ENCODE peak calls at places on chromosomes 2 and 18, in seven cellular contexts. P, B, A, I, V, X and H are unnamed samples.

GRCh38 chr2:11705063-11705462 is 35.1 kb upstream of the NTSR2 start:
- DNase-seq in P (no peak), B (no peak), A (no peak), I (no peak), V (no peak), X (no peak), H (no peak)

GRCh38 chr2:196160101-196160500 is 11.3 kb downstream of the STK17B start:
- DNase-seq in P (peak; percentile 23), B (peak; percentile 86), A (peak; percentile 57), I (no peak), V (no peak), X (no peak), H (no peak)

GRCh38 chr2:71153585-71153984 is 23.2 kb downstream of the MPHOSPH10 start:
- DNase-seq in P (no peak), B (no peak), A (no peak), I (no peak), V (peak; percentile 36), X (no peak), H (no peak)

GRCh38 chr2:120509213-120509815 is 163.4 kb downstream of the INHBB start:
- DNase-seq in P (no peak), B (no peak), A (no peak), I (no peak), V (no peak), X (no peak), H (no peak)

GRCh38 chr2:24875272-24875671 is 44.8 kb downstream of the ADCY3 start:
- DNase-seq in P (no peak), B (no peak), A (no peak), I (no peak), V (no peak), X (no peak), H (no peak)

GRCh38 chr2:239916205-239917127 is 108.7 kb downstream of the NDUFA10 start:
- DNase-seq in P (no peak), B (no peak), A (no peak), I (no peak), V (no peak), X (peak; percentile 30), H (no peak)

GRCh38 chr2:207847807-207848544 is 78.3 kb upstream of the FZD5 start:
- DNase-seq in P (no peak), B (no peak), A (no peak), I (peak; percentile 99), V (no peak), X (no peak), H (peak; percentile 96)

GRCh38 chr2:205778326-205778725 is 96.0 kb downstream of the NRP2 start:
- DNase-seq in P (no peak), B (no peak), A (no peak), I (no peak), V (no peak), X (no peak), H (no peak)

GRCh38 chr2:130869441-130870160 is 32.9 kb downstream of the ARHGEF4 start:
- DNase-seq in P (no peak), B (no peak), A (no peak), I (no peak), V (no peak), X (no peak), H (no peak)

GRCh38 chr2:159411460-159411859 is 125.0 kb upstream of the WDSUB1 start:
- DNase-seq in P (no peak), B (no peak), A (no peak), I (no peak), V (no peak), X (no peak), H (no peak)

GRCh38 chr2:69720922-69721491 is 20.9 kb upstream of the ANXA4 start:
- DNase-seq in P (no peak), B (no peak), A (no peak), I (no peak), V (peak; percentile 61), X (no peak), H (no peak)

GRCh38 chr2:69723791-69724190 is 18.1 kb upstream of the ANXA4 start:
- DNase-seq in P (no peak), B (no peak), A (no peak), I (no peak), V (no peak), X (no peak), H (no peak)

GRCh38 chr2:69729266-69729665 is 12.7 kb upstream of the ANXA4 start:
- DNase-seq in P (no peak), B (no peak), A (no peak), I (no peak), V (no peak), X (no peak), H (no peak)

GRCh38 chr2:69724540-69725159 is 17.3 kb upstream of the ANXA4 start:
- DNase-seq in P (peak; percentile 68), B (no peak), A (peak; percentile 62), I (peak; percentile 77), V (peak; percentile 75), X (peak; percentile 97), H (peak; percentile 74)

DNA sequence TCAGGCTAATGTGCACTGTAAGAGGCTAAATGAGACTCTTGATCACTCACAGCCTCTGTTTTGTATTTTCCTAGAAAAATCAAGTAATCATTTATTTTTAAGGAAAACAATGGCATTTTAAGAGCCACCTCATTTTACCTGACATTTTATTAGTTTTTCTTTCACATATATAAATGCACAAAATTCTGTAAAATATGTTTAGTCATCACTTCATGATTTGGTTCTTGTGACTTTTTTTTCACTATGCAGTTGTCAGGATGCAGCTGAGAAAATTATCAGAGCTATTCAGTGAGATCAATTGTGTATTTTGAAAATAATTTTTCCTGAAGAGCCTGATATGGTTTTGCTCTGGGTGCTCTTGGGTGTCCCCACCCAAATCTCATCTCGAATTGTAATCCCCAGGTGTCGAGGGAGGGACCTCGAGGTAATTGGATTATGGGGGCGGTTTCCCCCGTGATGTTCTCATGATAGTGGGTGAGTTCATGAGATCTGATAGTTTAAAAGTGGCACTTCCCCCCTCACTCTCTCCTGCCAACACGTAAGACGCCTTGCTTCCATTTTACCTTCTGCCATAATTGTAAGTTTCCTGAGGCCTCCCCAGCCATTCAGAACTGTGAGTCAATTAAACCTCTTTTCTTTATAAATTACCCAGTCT is 16.1 kb upstream of the ANXA4 start:
- DNase-seq in P (no peak), B (no peak), A (no peak), I (no peak), V (no peak), X (no peak), H (no peak)
- TF ChIP-seq JUND in P (no peak), B (no peak), A (no peak), I (no peak), V (no peak), X (no peak), H (no peak)

DNA sequence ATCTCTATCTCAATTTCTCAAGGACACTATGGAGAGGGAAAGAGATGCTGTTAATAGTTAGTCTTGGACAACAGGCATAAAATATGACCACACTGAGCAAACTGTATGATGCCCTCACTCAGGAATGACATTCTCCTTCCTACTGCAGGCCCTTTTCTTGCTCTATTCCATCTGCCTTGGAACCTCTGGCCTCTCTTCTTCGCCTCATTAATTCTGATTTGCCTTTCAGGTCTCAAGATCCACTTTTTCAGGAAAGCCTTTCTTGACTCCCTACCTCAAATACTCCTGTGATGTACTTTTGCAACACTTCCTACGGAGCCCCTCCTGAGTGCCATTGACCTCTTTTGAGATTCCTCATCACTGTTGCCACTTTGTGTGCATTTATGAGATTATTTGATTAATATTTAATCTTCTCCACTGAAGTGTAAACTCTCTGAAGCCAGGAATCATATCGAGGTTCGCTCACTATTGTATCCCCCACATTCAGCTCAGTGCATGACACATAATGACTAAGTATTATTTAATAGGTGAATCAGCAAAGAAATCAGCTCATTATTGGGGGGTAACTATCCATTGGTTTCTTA is 21.3 kb upstream of the SPP2 start:
- DNase-seq in P (no peak), B (no peak), A (no peak), I (no peak), V (no peak), X (no peak), H (no peak)
- TF ChIP-seq JUND in P (no peak), B (no peak), A (no peak), I (no peak), V (no peak), X (no peak), H (no peak)

DNA sequence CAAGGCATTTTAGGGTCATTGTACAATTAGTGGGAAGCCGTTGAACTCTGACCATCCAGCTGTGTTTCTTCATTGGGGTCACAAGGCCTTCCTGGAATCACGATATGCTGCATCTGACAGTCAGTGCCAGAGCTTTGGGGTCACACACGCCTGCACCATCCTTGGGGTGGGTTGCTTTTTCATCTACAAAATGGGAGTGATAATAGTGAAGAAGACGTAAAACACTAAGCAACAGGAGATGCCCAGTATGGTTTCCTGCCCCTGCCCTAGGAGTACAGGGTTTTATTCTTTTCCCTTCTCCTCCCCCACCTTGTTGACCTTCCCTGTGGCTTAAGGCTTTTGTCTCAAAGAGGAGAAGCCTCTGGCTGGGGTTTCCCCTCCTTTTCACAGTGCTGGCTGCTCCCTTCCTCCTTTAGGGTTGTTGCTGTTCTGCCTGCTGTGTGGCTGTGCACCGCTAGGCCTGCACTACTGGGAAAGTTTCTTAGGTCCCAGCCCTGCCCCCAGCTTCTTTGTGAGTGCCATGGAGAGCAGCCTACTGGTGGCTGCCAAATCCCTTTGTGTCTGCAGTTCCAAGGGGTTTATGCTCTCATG is 245.6 kb downstream of the TPGS2 start:
- DNase-seq in P (no peak), B (peak; percentile 17), A (no peak), I (no peak), V (no peak), X (peak; percentile 78), H (no peak)
- TF ChIP-seq JUND in P (no peak), B (no peak), A (no peak), I (no peak), V (no peak), X (no peak), H (no peak)

DNA sequence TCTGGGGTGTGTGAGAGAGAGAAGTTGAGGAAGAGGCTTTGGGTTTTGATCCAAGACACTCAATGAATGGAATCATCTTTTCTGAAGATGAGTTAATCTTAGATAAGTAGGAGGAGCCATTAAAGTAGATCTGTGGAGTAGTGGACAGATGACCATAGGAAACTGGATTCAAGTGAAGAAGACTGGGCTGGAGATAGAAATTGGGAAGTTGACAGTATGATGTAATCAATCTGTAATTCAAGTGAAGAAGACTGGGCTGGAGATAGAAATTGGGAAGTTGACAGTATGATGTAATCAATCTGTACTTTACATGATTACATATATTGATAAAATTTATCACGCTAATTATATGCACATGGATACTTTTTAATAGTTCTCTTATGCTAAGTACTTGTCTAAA is 92.8 kb downstream of the PHLPP1 start:
- DNase-seq in P (no peak), B (no peak), A (no peak), I (no peak), V (no peak), X (no peak), H (no peak)
- TF ChIP-seq JUND in P (peak; percentile 64), B (no peak), A (no peak), I (no peak), V (no peak), X (no peak), H (no peak)